ENCODE peak calls at places on chromosomes 5 and 9, in six cellular contexts. One of them, this sample, is unnamed.

GRCh38 chr5:121628783-121629182 is 222.9 kb upstream of the FTMT start:
- DNase-seq in mesenchymal stem cell: peak
- DNase-seq in IMR-90: no peak
- DNase-seq in H1: no peak
- DNase-seq in H9: no peak
- DNase-seq in mesendoderm: no peak
- DNase-seq in this sample: no peak

GRCh38 chr9:134829356-134829937 is 51.2 kb upstream of the FCN2 start:
- DNase-seq in mesenchymal stem cell: no peak
- DNase-seq in mesendoderm: no peak
- DNase-seq in IMR-90: no peak
- DNase-seq in H1: no peak
- DNase-seq in H9: no peak
- DNase-seq in this sample: no peak

GRCh38 chr5:180178516-180179398 is 30.3 kb downstream of the RASGEF1C start:
- DNase-seq in mesenchymal stem cell: no peak
- DNase-seq in H9: no peak
- DNase-seq in mesendoderm: no peak
- DNase-seq in H1: no peak
- DNase-seq in IMR-90: no peak
- DNase-seq in this sample: no peak

GRCh38 chr5:152271420-152271819 is 133.7 kb downstream of the NMUR2 start:
- DNase-seq in H9: peak
- DNase-seq in IMR-90: no peak
- DNase-seq in mesenchymal stem cell: no peak
- DNase-seq in H1: no peak
- DNase-seq in mesendoderm: peak
- DNase-seq in this sample: peak

GRCh38 chr5:14325369-14325768 is 182.2 kb downstream of the TRIO start:
- DNase-seq in mesendoderm: no peak
- DNase-seq in mesenchymal stem cell: no peak
- DNase-seq in H1: no peak
- DNase-seq in IMR-90: peak
- DNase-seq in H9: no peak
- DNase-seq in this sample: no peak

GRCh38 chr5:6602441-6602840 is 30.4 kb downstream of the NSUN2 start:
- DNase-seq in IMR-90: no peak
- DNase-seq in H9: no peak
- DNase-seq in mesendoderm: no peak
- DNase-seq in H1: no peak
- DNase-seq in mesenchymal stem cell: no peak
- DNase-seq in this sample: no peak

GRCh38 chr9:93205045-93205768 is 21.3 kb downstream of the WNK2 start:
- DNase-seq in H9: no peak
- DNase-seq in mesendoderm: no peak
- DNase-seq in mesenchymal stem cell: no peak
- DNase-seq in H1: no peak
- DNase-seq in IMR-90: no peak
- DNase-seq in this sample: peak

GRCh38 chr5:91221917-91222316 is 161.2 kb downstream of the ARRDC3 start:
- DNase-seq in mesenchymal stem cell: no peak
- DNase-seq in IMR-90: no peak
- DNase-seq in H1: no peak
- DNase-seq in mesendoderm: no peak
- DNase-seq in H9: no peak
- DNase-seq in this sample: no peak

GRCh38 chr5:138352722-138353549 is 451 bp downstream of the KDM3B start:
- DNase-seq in mesendoderm: peak
- DNase-seq in mesenchymal stem cell: peak
- DNase-seq in IMR-90: peak
- DNase-seq in H1: no peak
- DNase-seq in H9: peak
- DNase-seq in this sample: peak

GRCh38 chr5:174317261-174317894 is 271.9 kb downstream of the NSG2 start:
- DNase-seq in IMR-90: peak
- DNase-seq in mesendoderm: peak
- DNase-seq in H1: no peak
- DNase-seq in H9: peak
- DNase-seq in mesenchymal stem cell: peak
- DNase-seq in this sample: peak

GRCh38 chr5:76548525-76549229 is 74.5 kb downstream of the F2RL2 start:
- DNase-seq in mesenchymal stem cell: no peak
- DNase-seq in H9: no peak
- DNase-seq in IMR-90: no peak
- DNase-seq in H1: no peak
- DNase-seq in mesendoderm: peak
- DNase-seq in this sample: no peak

GRCh38 chr9:129224618-129225017 is 46.6 kb upstream of the IER5L start:
- DNase-seq in H1: no peak
- DNase-seq in mesendoderm: no peak
- DNase-seq in mesenchymal stem cell: no peak
- DNase-seq in H9: no peak
- DNase-seq in IMR-90: no peak
- DNase-seq in this sample: no peak
- H2BK120ac ChIP-seq in H1: no peak
- H2BK120ac ChIP-seq in mesendoderm: no peak
- H2BK120ac ChIP-seq in mesenchymal stem cell: peak
- H2BK120ac ChIP-seq in H9: no peak
- H2BK120ac ChIP-seq in IMR-90: no peak
- H2BK120ac ChIP-seq in this sample: no peak

GRCh38 chr9:113896713-113897112 is 20.6 kb downstream of the ZNF618 start:
- DNase-seq in H9: no peak
- DNase-seq in IMR-90: no peak
- DNase-seq in mesenchymal stem cell: no peak
- DNase-seq in H1: no peak
- DNase-seq in mesendoderm: no peak
- DNase-seq in this sample: no peak

GRCh38 chr9:113894166-113894565 is 18.1 kb downstream of the ZNF618 start:
- DNase-seq in IMR-90: no peak
- DNase-seq in H1: no peak
- DNase-seq in H9: no peak
- DNase-seq in mesendoderm: no peak
- DNase-seq in mesenchymal stem cell: no peak
- DNase-seq in this sample: no peak

GRCh38 chr9:113895526-113895925 is 19.4 kb downstream of the ZNF618 start:
- DNase-seq in IMR-90: peak
- DNase-seq in H9: no peak
- DNase-seq in mesenchymal stem cell: peak
- DNase-seq in mesendoderm: no peak
- DNase-seq in H1: no peak
- DNase-seq in this sample: no peak

GRCh38 chr9:113890693-113891092 is 14.6 kb downstream of the ZNF618 start:
- DNase-seq in mesenchymal stem cell: no peak
- DNase-seq in H1: no peak
- DNase-seq in mesendoderm: no peak
- DNase-seq in IMR-90: no peak
- DNase-seq in H9: no peak
- DNase-seq in this sample: no peak

DNA sequence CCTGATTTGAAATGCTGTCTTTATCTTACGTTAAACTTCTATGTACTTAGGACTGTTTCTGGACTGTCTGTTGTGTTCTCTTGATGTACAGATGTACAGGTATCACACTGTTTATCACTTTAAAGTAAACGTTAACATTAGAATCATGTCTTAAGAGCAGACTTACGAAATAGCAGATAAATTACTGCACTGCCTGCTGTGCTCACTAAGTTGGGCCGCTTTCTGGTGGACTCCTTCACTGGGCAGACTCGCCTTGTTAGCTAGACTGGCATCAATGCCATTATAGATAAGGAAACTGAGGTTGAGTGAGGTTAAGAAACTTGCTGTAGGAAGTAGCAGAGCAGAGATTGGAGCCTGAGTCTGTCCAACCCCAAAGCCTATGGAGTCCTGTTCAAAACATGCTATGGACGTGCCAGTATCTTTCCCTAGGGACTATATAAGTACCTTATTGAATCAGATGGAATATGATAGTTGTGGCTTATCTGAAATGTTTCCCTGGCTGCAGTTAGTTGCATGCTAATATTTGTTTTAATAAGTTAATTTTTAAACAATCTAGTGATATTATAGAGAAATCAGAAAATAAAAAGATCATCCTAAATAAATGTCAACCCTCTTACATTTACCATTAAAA is 16.9 kb downstream of the ZNF618 start:
- DNase-seq in mesendoderm: no peak
- DNase-seq in H1: no peak
- DNase-seq in mesenchymal stem cell: peak
- DNase-seq in H9: no peak
- DNase-seq in IMR-90: peak
- DNase-seq in this sample: no peak
- H2AK5ac ChIP-seq in mesendoderm: no peak
- H2AK5ac ChIP-seq in H1: no peak
- H2AK5ac ChIP-seq in mesenchymal stem cell: no peak
- H2AK5ac ChIP-seq in H9: no peak
- H2AK5ac ChIP-seq in IMR-90: no peak
- H2AK5ac ChIP-seq in this sample: no peak

GRCh38 chr9:16062542-16063240 is 509.8 kb downstream of the CCDC171 start:
- DNase-seq in mesendoderm: no peak
- DNase-seq in H1: no peak
- DNase-seq in mesenchymal stem cell: peak
- DNase-seq in H9: no peak
- DNase-seq in IMR-90: peak
- DNase-seq in this sample: no peak
- H2BK15ac ChIP-seq in mesendoderm: no peak
- H2BK15ac ChIP-seq in H1: no peak
- H2BK15ac ChIP-seq in mesenchymal stem cell: no peak
- H2BK15ac ChIP-seq in H9: no peak
- H2BK15ac ChIP-seq in IMR-90: peak
- H2BK15ac ChIP-seq in this sample: no peak

DNA sequence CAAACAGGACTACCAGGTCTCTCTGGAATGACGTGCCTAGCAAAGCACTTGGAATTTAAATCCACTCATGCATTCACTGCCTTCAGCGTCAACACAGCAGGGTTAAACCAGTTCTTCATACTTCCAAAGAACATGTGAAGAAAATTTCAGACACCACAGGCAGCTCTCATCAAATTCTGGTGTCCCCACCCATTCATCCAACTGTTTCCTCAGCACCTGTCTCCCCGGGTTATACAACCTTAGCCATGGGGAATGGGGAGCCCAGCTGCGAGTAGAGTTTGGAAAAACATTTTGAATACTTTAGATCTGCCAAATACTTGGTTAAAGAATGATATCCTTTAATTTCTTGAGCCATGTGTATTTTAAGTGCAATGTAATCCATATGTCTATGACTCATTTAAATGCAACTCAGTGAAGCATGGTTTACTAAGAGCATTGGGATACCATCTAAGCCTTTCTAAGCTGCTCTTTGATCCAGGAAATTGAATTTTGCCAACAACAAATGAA is 17.4 kb downstream of the ADAM19 start:
- DNase-seq in mesendoderm: no peak
- DNase-seq in mesenchymal stem cell: peak
- DNase-seq in IMR-90: peak
- DNase-seq in H9: no peak
- DNase-seq in H1: no peak
- DNase-seq in this sample: no peak
- H2BK120ac ChIP-seq in mesendoderm: no peak
- H2BK120ac ChIP-seq in mesenchymal stem cell: peak
- H2BK120ac ChIP-seq in IMR-90: peak
- H2BK120ac ChIP-seq in H9: no peak
- H2BK120ac ChIP-seq in H1: no peak
- H2BK120ac ChIP-seq in this sample: no peak

GRCh38 chr9:95764920-95765319 is 110.6 kb upstream of the ERCC6L2 start:
- DNase-seq in mesenchymal stem cell: no peak
- DNase-seq in mesendoderm: no peak
- DNase-seq in IMR-90: no peak
- DNase-seq in H9: no peak
- DNase-seq in H1: no peak
- DNase-seq in this sample: no peak
- H2AK5ac ChIP-seq in mesenchymal stem cell: no peak
- H2AK5ac ChIP-seq in mesendoderm: peak
- H2AK5ac ChIP-seq in IMR-90: no peak
- H2AK5ac ChIP-seq in H9: no peak
- H2AK5ac ChIP-seq in H1: no peak
- H2AK5ac ChIP-seq in this sample: no peak

DNA sequence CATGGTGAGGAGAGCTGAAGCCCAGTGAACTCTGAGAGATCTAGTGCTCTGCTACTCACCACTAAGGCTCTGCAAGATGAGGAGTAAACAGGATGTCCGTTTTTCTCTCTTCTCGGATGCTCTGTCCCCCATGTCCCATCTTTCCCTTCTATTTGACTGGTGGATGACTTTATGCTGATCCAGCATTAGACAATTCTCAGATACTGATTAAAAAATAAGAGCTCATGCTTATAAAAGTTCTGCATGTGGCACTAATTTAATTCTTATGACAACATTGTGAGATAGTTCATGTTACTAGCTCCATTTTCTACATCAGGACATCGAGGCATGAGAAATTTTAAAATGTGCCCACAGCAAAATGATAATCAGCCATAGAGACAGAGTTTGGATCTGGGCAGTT is 77.0 kb downstream of the HMHB1 start:
- DNase-seq in H1: no peak
- DNase-seq in mesenchymal stem cell: no peak
- DNase-seq in H9: no peak
- DNase-seq in IMR-90: no peak
- DNase-seq in mesendoderm: no peak
- DNase-seq in this sample: no peak
- H2BK15ac ChIP-seq in H1: no peak
- H2BK15ac ChIP-seq in mesenchymal stem cell: peak
- H2BK15ac ChIP-seq in H9: no peak
- H2BK15ac ChIP-seq in IMR-90: peak
- H2BK15ac ChIP-seq in mesendoderm: no peak
- H2BK15ac ChIP-seq in this sample: no peak

GRCh38 chr9:33355933-33356332 is 46.4 kb downstream of the AQP7 start:
- DNase-seq in H9: no peak
- DNase-seq in mesenchymal stem cell: no peak
- DNase-seq in IMR-90: no peak
- DNase-seq in H1: no peak
- DNase-seq in mesendoderm: no peak
- DNase-seq in this sample: no peak
- H2BK120ac ChIP-seq in H9: no peak
- H2BK120ac ChIP-seq in mesenchymal stem cell: no peak
- H2BK120ac ChIP-seq in IMR-90: no peak
- H2BK120ac ChIP-seq in H1: no peak
- H2BK120ac ChIP-seq in mesendoderm: no peak
- H2BK120ac ChIP-seq in this sample: no peak

DNA sequence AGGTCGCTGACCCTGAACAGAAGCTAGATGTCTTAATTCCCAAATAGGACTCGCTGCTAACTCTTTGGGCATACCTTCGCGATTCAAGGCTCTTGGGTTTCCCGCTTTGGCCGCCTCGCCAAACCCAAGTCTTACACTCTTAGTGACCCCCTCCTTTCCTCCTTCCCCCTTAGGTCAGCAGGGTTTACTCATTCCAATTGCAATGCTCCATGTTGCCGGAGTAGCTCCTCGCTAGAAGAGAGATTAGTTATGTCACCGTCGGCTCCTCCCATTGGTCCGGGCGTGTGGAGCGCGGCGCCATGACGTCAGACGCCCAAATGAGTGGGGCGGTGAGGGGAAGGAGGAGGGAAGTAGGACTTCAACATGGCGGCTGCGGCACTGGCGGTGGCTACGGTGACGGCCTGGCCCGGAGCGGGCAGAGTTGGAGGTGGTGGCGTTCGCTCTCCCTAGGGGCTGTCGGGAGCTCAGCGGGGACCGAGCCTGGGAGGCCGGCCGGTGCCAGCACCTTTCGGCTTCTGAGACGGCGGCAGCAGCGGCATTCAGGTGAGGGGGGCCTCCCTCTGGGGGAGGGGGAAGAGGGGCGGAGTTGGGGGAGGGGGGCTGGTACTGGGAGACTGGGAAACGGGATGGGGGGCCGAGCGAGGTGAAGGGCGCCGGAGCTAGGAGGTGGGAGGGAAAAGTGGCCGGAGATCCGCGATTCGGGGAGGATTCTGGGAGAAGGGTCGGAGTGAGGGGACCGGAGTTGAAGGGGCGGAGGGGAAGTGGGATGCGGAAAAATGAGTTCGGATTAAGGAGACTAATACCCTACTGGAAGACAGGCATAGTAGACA is at the start of gene UBAP1:
- DNase-seq in mesendoderm: peak
- DNase-seq in H1: peak
- DNase-seq in mesenchymal stem cell: peak
- DNase-seq in IMR-90: peak
- DNase-seq in H9: peak
- DNase-seq in this sample: peak
- H2AK5ac ChIP-seq in mesendoderm: no peak
- H2AK5ac ChIP-seq in H1: no peak
- H2AK5ac ChIP-seq in mesenchymal stem cell: peak
- H2AK5ac ChIP-seq in IMR-90: peak
- H2AK5ac ChIP-seq in H9: no peak
- H2AK5ac ChIP-seq in this sample: no peak

This sample was measured in neuronal stem cell.